ENCODE peak calls at places on chromosomes 7 and 10, in six cellular contexts. One of them, this sample, is unnamed.

GRCh38 chr10:85741626-85742300 is 624.8 kb downstream of the GRID1 start:
- DNase-seq in H54: peak
- DNase-seq in uterus: no peak
- DNase-seq in A549: no peak
- DNase-seq in transverse colon: no peak
- DNase-seq in H1: no peak
- DNase-seq in this sample: no peak

GRCh38 chr10:73649876-73650536 is 5.8 kb downstream of the SYNPO2L start:
- DNase-seq in H54: no peak
- DNase-seq in transverse colon: no peak
- DNase-seq in A549: no peak
- DNase-seq in H1: no peak
- DNase-seq in uterus: no peak
- DNase-seq in this sample: no peak

GRCh38 chr7:36291387-36292316 is 98.0 kb upstream of the ANLN start:
- DNase-seq in H54: peak
- DNase-seq in uterus: peak
- DNase-seq in H1: no peak
- DNase-seq in transverse colon: peak
- DNase-seq in A549: peak
- DNase-seq in this sample: peak

GRCh38 chr7:151247016-151247580 is 1.4 kb downstream of the SMARCD3 start:
- DNase-seq in A549: no peak
- DNase-seq in H54: no peak
- DNase-seq in transverse colon: no peak
- DNase-seq in uterus: no peak
- DNase-seq in H1: no peak
- DNase-seq in this sample: no peak

GRCh38 chr7:107976620-107977019 is 26.3 kb downstream of the LAMB1 start:
- DNase-seq in uterus: no peak
- DNase-seq in H1: no peak
- DNase-seq in transverse colon: no peak
- DNase-seq in A549: no peak
- DNase-seq in H54: no peak
- DNase-seq in this sample: no peak

GRCh38 chr10:35822316-35822715 is 180.2 kb upstream of the FZD8 start:
- DNase-seq in H54: no peak
- DNase-seq in transverse colon: peak
- DNase-seq in H1: peak
- DNase-seq in A549: no peak
- DNase-seq in uterus: peak
- DNase-seq in this sample: no peak

GRCh38 chr10:67086324-67087139 is 160.7 kb downstream of the LRRTM3 start:
- DNase-seq in uterus: no peak
- DNase-seq in H54: no peak
- DNase-seq in transverse colon: no peak
- DNase-seq in H1: no peak
- DNase-seq in A549: no peak
- DNase-seq in this sample: no peak

GRCh38 chr7:99563650-99564049 is 5.2 kb downstream of the ZNF655 start:
- DNase-seq in transverse colon: no peak
- DNase-seq in uterus: no peak
- DNase-seq in H1: no peak
- DNase-seq in A549: peak
- DNase-seq in H54: peak
- DNase-seq in this sample: no peak

GRCh38 chr10:35025916-35026315 is 64.2 kb downstream of the CUL2 start:
- DNase-seq in uterus: no peak
- DNase-seq in H54: peak
- DNase-seq in H1: no peak
- DNase-seq in A549: no peak
- DNase-seq in transverse colon: no peak
- DNase-seq in this sample: no peak

GRCh38 chr7:95011156-95011928 is 103.9 kb downstream of the PPP1R9A start:
- DNase-seq in transverse colon: no peak
- DNase-seq in uterus: no peak
- DNase-seq in H54: peak
- DNase-seq in H1: no peak
- DNase-seq in A549: peak
- DNase-seq in this sample: no peak

GRCh38 chr7:14045651-14046050 is 56.2 kb upstream of the ETV1 start:
- DNase-seq in A549: no peak
- DNase-seq in uterus: no peak
- DNase-seq in transverse colon: no peak
- DNase-seq in H54: no peak
- DNase-seq in H1: no peak
- DNase-seq in this sample: no peak

GRCh38 chr7:22390512-22390911 is 33.6 kb upstream of the RAPGEF5 start:
- DNase-seq in uterus: no peak
- DNase-seq in H1: no peak
- DNase-seq in transverse colon: no peak
- DNase-seq in A549: no peak
- DNase-seq in H54: no peak
- DNase-seq in this sample: no peak

DNA sequence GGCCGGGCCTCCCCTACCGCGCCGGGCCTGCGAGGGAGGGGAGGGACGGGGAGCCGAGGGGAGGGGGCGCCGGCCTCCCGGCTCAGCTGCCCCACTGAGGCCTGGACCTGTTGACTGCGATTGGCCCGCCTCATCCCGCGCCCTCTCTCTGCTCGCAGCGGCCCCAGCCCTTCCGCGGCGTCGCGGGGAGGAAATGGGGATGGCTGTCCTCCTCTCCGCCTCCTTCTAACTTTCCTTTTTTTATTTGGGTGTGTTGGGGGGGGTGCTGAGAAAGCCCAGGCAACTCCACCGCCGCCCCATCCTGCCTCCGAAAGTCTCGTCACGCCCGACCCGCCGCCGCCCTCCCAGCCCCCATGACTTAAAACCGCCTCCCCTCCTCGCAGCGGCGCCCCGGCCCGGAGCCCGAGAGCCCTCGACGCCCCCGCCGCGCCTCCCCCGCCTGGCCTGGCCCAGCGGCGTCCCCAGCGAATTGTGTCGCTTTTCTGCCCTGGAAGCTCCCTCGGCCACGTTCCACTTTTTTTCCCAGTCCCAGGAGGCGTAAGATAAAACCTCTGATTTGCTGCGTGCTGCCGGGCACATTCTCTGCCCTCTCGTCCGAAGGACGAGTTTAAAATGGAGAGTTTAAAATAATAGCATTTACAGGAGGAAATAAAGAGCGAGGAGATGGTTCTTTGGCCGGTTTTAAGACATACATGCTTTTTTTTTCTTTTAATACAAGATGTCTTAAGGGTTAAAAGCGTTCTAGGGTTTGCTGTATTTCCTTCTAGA is 886 bp upstream of the SKIDA1 start:
- DNase-seq in H1: no peak
- DNase-seq in H54: no peak
- DNase-seq in transverse colon: peak
- DNase-seq in uterus: peak
- DNase-seq in A549: peak
- DNase-seq in this sample: peak
- TF ChIP-seq POLR2A in H1: peak
- TF ChIP-seq POLR2A in H54: peak
- TF ChIP-seq POLR2A in transverse colon: peak
- TF ChIP-seq POLR2A in uterus: no peak
- TF ChIP-seq POLR2A in A549: peak
- TF ChIP-seq POLR2A in this sample: peak

DNA sequence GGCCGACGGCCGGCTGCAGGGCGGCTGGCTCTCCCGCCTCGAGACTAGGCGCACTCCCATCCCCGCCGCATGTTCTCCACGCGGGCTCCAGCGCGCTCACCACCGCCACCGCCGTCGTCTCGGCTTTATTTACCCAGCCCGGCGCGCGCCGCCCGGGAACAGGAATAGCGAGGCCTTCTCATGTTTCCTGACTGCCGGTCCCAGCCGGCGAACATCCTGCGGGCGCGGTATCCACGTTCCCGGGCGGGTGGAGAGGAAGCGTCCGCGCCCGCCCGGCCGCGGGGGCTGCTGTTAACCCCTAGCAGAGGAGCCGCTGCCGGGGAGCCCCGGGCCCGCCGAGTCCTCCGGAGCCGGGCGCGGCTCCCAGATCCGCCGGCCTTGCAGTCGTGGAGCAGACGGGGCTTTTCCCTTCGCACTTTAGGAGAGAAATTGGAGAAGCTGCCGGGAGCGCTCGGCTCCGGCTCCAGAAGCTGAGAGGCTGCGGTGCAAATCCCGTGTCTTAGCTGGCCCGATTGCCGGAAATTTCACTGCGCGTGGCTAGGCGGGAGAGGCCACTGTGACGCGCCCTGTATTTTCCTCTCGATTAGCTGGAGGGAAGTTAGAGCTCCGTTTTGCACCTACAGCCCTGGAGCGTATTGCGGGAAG is at the start of gene MKX:
- DNase-seq in H1: no peak
- DNase-seq in transverse colon: peak
- DNase-seq in uterus: peak
- DNase-seq in A549: no peak
- DNase-seq in H54: peak
- DNase-seq in this sample: no peak
- TF ChIP-seq POLR2A in H1: no peak
- TF ChIP-seq POLR2A in transverse colon: no peak
- TF ChIP-seq POLR2A in uterus: no peak
- TF ChIP-seq POLR2A in A549: no peak
- TF ChIP-seq POLR2A in H54: no peak
- TF ChIP-seq POLR2A in this sample: no peak

DNA sequence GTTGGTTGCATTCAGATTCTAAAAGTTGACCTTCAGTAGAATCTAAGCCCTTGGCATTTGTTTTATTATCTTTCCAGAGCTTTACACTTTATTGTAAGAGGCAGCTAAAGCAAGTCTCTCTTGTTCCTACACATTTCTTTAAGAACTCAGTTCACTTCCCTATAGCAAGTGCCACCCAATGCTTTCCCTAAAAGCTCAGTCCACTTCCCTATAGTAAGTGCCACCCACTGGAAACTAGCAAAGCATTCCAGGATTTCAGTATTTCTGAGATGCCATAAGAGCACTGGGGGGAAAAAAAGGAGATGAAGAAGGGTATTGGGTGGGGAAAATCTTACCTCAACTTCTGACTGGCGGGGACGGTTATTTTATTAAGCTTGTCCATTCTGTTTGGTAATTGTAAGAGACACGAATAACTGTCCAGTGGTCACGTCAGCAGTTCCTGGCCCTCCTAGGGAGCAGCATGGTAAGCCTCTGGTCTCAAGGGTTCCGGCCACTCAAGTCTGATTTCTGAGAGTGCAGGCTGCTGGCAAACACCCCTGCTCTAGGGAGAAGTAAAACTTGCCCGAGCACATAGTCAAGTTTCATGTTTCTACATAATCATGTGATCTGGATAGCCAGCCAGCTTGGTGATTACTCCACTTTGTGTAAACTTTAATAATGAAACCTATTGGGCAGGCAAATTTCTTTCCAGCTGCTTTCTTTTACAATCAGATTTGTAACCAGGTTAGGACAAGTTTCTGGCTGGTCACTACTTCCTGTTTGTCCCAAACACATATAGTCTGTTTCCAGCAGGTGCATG is at the start of gene BLNK:
- DNase-seq in H1: no peak
- DNase-seq in A549: no peak
- DNase-seq in H54: no peak
- DNase-seq in uterus: peak
- DNase-seq in transverse colon: peak
- DNase-seq in this sample: no peak
- TF ChIP-seq POLR2A in H1: no peak
- TF ChIP-seq POLR2A in A549: no peak
- TF ChIP-seq POLR2A in H54: no peak
- TF ChIP-seq POLR2A in uterus: no peak
- TF ChIP-seq POLR2A in transverse colon: peak
- TF ChIP-seq POLR2A in this sample: no peak

DNA sequence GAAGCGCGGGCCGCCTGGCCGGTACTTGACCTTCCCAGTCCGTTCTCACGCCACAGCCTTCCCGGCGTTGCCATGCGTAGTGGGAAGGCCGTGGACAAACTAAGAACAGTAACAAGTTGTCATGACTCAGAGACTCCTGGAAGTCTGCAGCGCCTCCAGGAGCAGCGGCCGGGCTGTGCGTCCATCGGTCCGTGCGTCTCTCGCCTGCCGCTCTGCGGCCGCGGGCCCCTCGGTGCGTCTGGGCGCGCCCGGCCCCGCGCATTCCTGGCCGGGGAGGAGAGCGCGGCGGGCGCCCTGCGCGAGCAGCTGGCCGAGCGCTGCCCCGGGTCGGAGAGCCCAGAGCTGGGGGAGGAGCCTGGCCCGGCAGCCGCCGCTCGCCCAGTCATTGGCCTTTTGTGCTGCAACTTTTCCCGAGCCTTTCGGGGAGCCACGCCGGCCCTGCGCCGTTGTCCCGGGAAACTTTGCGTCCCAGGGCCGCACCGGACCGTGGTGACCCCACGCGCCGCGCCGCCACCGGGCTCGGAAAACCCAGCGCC is 123.7 kb downstream of the TACC2 start:
- DNase-seq in A549: peak
- DNase-seq in H1: peak
- DNase-seq in H54: peak
- DNase-seq in uterus: peak
- DNase-seq in transverse colon: peak
- DNase-seq in this sample: peak
- TF ChIP-seq POLR2A in A549: peak
- TF ChIP-seq POLR2A in H1: no peak
- TF ChIP-seq POLR2A in H54: peak
- TF ChIP-seq POLR2A in uterus: peak
- TF ChIP-seq POLR2A in transverse colon: peak
- TF ChIP-seq POLR2A in this sample: no peak

DNA sequence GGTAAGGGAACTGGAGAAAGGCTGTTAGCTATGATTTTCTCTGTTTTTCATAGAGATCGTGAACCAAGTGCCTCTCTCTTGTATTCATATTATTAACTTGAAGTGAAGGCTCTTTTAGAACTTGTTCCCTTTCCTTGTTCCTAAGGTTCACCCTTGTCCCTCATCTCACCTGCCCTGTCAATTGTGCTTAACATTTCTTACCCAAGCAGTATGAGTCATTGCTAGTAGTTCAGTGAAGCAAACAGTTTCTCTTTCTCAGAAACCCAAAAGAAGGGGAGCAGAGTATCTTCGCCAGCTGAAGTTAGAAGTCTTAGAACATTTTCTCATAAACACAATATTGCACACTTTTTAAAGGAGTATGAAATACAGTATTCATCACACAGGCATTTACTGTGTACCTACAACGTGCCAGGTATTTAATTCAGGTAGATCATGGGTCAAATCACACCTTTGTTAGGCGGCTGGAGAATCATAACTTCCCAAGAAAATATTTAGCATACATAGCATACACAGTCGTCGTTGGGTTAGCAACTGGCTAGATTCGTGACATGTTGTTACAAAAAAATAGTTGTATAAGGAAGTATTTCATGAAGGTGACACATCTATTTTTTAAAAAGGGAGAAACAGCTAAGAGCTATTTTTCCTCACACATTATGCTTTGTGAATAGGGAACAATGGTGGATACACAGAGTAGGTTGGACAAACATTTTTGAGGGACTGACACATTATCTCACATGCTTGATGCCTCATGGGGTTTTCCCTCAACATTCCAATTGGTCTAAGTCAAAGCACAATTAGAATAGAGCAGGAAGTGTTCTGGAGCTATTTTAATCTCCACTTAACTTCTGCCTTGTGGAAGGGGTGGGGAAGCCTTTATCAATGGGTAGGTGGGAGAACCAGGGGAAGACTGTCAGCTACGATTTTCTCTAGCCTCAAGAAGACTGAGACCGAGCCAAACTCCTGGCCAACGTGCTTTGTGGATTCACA is 13.2 kb downstream of the HDAC9 start:
- DNase-seq in H1: no peak
- DNase-seq in H54: peak
- DNase-seq in transverse colon: no peak
- DNase-seq in A549: peak
- DNase-seq in uterus: no peak
- DNase-seq in this sample: no peak
- TF ChIP-seq POLR2A in H1: peak
- TF ChIP-seq POLR2A in H54: peak
- TF ChIP-seq POLR2A in transverse colon: no peak
- TF ChIP-seq POLR2A in A549: no peak
- TF ChIP-seq POLR2A in uterus: no peak
- TF ChIP-seq POLR2A in this sample: no peak